ENCODE peak calls at places on chromosomes 13 and 19, in seven cellular contexts. One of them, this sample, is unnamed.

GRCh38 chr13:42780044-42780443 is 1.3 kb upstream of the FAM216B start:
- DNase-seq in fibroblast of pulmonary artery: no peak
- DNase-seq in breast epithelium: no peak
- DNase-seq in activated CD4-positive, alpha-beta T cell treated with anti-CD3 and anti-CD28 coated beads, Interleukin-2, amount 50 U/mL, for 1 hour: no peak
- DNase-seq in PC-3: no peak
- DNase-seq in activated CD8-positive, alpha-beta memory T cell treated with anti-CD3 and anti-CD28 coated beads for 24 hours: no peak
- DNase-seq in CD8-positive, alpha-beta T cell: no peak
- DNase-seq in this sample: no peak

GRCh38 chr13:72151241-72151640 is 284.2 kb upstream of the DACH1 start:
- DNase-seq in activated CD8-positive, alpha-beta memory T cell treated with anti-CD3 and anti-CD28 coated beads for 24 hours: no peak
- DNase-seq in PC-3: peak; percentile 24
- DNase-seq in fibroblast of pulmonary artery: peak; percentile 66
- DNase-seq in activated CD4-positive, alpha-beta T cell treated with anti-CD3 and anti-CD28 coated beads, Interleukin-2, amount 50 U/mL, for 1 hour: no peak
- DNase-seq in breast epithelium: no peak
- DNase-seq in CD8-positive, alpha-beta T cell: no peak
- DNase-seq in this sample: no peak

GRCh38 chr19:3095375-3096191 is 1.4 kb downstream of the GNA11 start:
- DNase-seq in breast epithelium: no peak
- DNase-seq in activated CD4-positive, alpha-beta T cell treated with anti-CD3 and anti-CD28 coated beads, Interleukin-2, amount 50 U/mL, for 1 hour: peak; percentile 74
- DNase-seq in fibroblast of pulmonary artery: no peak
- DNase-seq in PC-3: peak; percentile 19
- DNase-seq in activated CD8-positive, alpha-beta memory T cell treated with anti-CD3 and anti-CD28 coated beads for 24 hours: peak; percentile 67
- DNase-seq in CD8-positive, alpha-beta T cell: peak; percentile 55
- DNase-seq in this sample: no peak

GRCh38 chr13:23377603-23378002 is 55.9 kb downstream of the SACS start:
- DNase-seq in activated CD4-positive, alpha-beta T cell treated with anti-CD3 and anti-CD28 coated beads, Interleukin-2, amount 50 U/mL, for 1 hour: no peak
- DNase-seq in breast epithelium: no peak
- DNase-seq in fibroblast of pulmonary artery: no peak
- DNase-seq in CD8-positive, alpha-beta T cell: no peak
- DNase-seq in PC-3: no peak
- DNase-seq in activated CD8-positive, alpha-beta memory T cell treated with anti-CD3 and anti-CD28 coated beads for 24 hours: peak; percentile 61
- DNase-seq in this sample: no peak

GRCh38 chr13:27522847-27523246 is 72.5 kb upstream of the MTIF3 start:
- DNase-seq in activated CD4-positive, alpha-beta T cell treated with anti-CD3 and anti-CD28 coated beads, Interleukin-2, amount 50 U/mL, for 1 hour: no peak
- DNase-seq in breast epithelium: no peak
- DNase-seq in CD8-positive, alpha-beta T cell: no peak
- DNase-seq in PC-3: no peak
- DNase-seq in fibroblast of pulmonary artery: no peak
- DNase-seq in activated CD8-positive, alpha-beta memory T cell treated with anti-CD3 and anti-CD28 coated beads for 24 hours: no peak
- DNase-seq in this sample: no peak

GRCh38 chr19:32543107-32543900 is 37.7 kb upstream of the PDCD5 start:
- DNase-seq in breast epithelium: no peak
- DNase-seq in activated CD4-positive, alpha-beta T cell treated with anti-CD3 and anti-CD28 coated beads, Interleukin-2, amount 50 U/mL, for 1 hour: no peak
- DNase-seq in CD8-positive, alpha-beta T cell: no peak
- DNase-seq in activated CD8-positive, alpha-beta memory T cell treated with anti-CD3 and anti-CD28 coated beads for 24 hours: no peak
- DNase-seq in fibroblast of pulmonary artery: no peak
- DNase-seq in PC-3: peak; percentile 66
- DNase-seq in this sample: no peak

GRCh38 chr13:26051231-26052135 is at the start of gene SHISA2:
- DNase-seq in activated CD4-positive, alpha-beta T cell treated with anti-CD3 and anti-CD28 coated beads, Interleukin-2, amount 50 U/mL, for 1 hour: peak; percentile 11
- DNase-seq in breast epithelium: no peak
- DNase-seq in CD8-positive, alpha-beta T cell: no peak
- DNase-seq in activated CD8-positive, alpha-beta memory T cell treated with anti-CD3 and anti-CD28 coated beads for 24 hours: peak; percentile 83
- DNase-seq in fibroblast of pulmonary artery: peak; percentile 57
- DNase-seq in PC-3: peak; percentile 52
- DNase-seq in this sample: peak; percentile 82

GRCh38 chr13:60418954-60419353 is 21.9 kb downstream of the TDRD3 start:
- DNase-seq in PC-3: no peak
- DNase-seq in CD8-positive, alpha-beta T cell: no peak
- DNase-seq in fibroblast of pulmonary artery: no peak
- DNase-seq in breast epithelium: no peak
- DNase-seq in activated CD4-positive, alpha-beta T cell treated with anti-CD3 and anti-CD28 coated beads, Interleukin-2, amount 50 U/mL, for 1 hour: no peak
- DNase-seq in activated CD8-positive, alpha-beta memory T cell treated with anti-CD3 and anti-CD28 coated beads for 24 hours: no peak
- DNase-seq in this sample: no peak

GRCh38 chr13:80012281-80012680 is 328.6 kb downstream of the SPRY2 start:
- DNase-seq in fibroblast of pulmonary artery: peak; percentile 42
- DNase-seq in activated CD8-positive, alpha-beta memory T cell treated with anti-CD3 and anti-CD28 coated beads for 24 hours: no peak
- DNase-seq in breast epithelium: no peak
- DNase-seq in activated CD4-positive, alpha-beta T cell treated with anti-CD3 and anti-CD28 coated beads, Interleukin-2, amount 50 U/mL, for 1 hour: no peak
- DNase-seq in CD8-positive, alpha-beta T cell: no peak
- DNase-seq in PC-3: peak; percentile 26
- DNase-seq in this sample: no peak

GRCh38 chr19:14561832-14562351 is 10.0 kb downstream of the NDUFB7 start:
- DNase-seq in PC-3: no peak
- DNase-seq in activated CD4-positive, alpha-beta T cell treated with anti-CD3 and anti-CD28 coated beads, Interleukin-2, amount 50 U/mL, for 1 hour: no peak
- DNase-seq in activated CD8-positive, alpha-beta memory T cell treated with anti-CD3 and anti-CD28 coated beads for 24 hours: no peak
- DNase-seq in breast epithelium: no peak
- DNase-seq in CD8-positive, alpha-beta T cell: no peak
- DNase-seq in fibroblast of pulmonary artery: no peak
- DNase-seq in this sample: no peak

GRCh38 chr19:7894612-7895309 is 6.5 kb downstream of the LRRC8E start:
- DNase-seq in fibroblast of pulmonary artery: no peak
- DNase-seq in activated CD8-positive, alpha-beta memory T cell treated with anti-CD3 and anti-CD28 coated beads for 24 hours: no peak
- DNase-seq in CD8-positive, alpha-beta T cell: no peak
- DNase-seq in activated CD4-positive, alpha-beta T cell treated with anti-CD3 and anti-CD28 coated beads, Interleukin-2, amount 50 U/mL, for 1 hour: no peak
- DNase-seq in breast epithelium: peak; percentile 75
- DNase-seq in PC-3: peak; percentile 68
- DNase-seq in this sample: no peak

GRCh38 chr13:54536112-54536511 is 1507.5 kb downstream of the OLFM4 start:
- DNase-seq in activated CD4-positive, alpha-beta T cell treated with anti-CD3 and anti-CD28 coated beads, Interleukin-2, amount 50 U/mL, for 1 hour: no peak
- DNase-seq in breast epithelium: no peak
- DNase-seq in CD8-positive, alpha-beta T cell: no peak
- DNase-seq in fibroblast of pulmonary artery: no peak
- DNase-seq in activated CD8-positive, alpha-beta memory T cell treated with anti-CD3 and anti-CD28 coated beads for 24 hours: no peak
- DNase-seq in PC-3: peak; percentile 2
- DNase-seq in this sample: peak; percentile 66

GRCh38 chr19:14434157-14434501 is 1.0 kb downstream of the PKN1 start:
- DNase-seq in activated CD4-positive, alpha-beta T cell treated with anti-CD3 and anti-CD28 coated beads, Interleukin-2, amount 50 U/mL, for 1 hour: no peak
- DNase-seq in fibroblast of pulmonary artery: no peak
- DNase-seq in activated CD8-positive, alpha-beta memory T cell treated with anti-CD3 and anti-CD28 coated beads for 24 hours: no peak
- DNase-seq in PC-3: peak; percentile 29
- DNase-seq in breast epithelium: no peak
- DNase-seq in CD8-positive, alpha-beta T cell: no peak
- DNase-seq in this sample: peak; percentile 58

GRCh38 chr13:51158923-51159322 is 47.8 kb upstream of the C13orf42 start:
- DNase-seq in activated CD4-positive, alpha-beta T cell treated with anti-CD3 and anti-CD28 coated beads, Interleukin-2, amount 50 U/mL, for 1 hour: no peak
- DNase-seq in fibroblast of pulmonary artery: peak; percentile 16
- DNase-seq in breast epithelium: no peak
- DNase-seq in PC-3: no peak
- DNase-seq in activated CD8-positive, alpha-beta memory T cell treated with anti-CD3 and anti-CD28 coated beads for 24 hours: no peak
- DNase-seq in CD8-positive, alpha-beta T cell: no peak
- DNase-seq in this sample: no peak

GRCh38 chr19:6373096-6373812 is 660 bp downstream of the ALKBH7 start:
- DNase-seq in PC-3: peak; percentile 98
- DNase-seq in CD8-positive, alpha-beta T cell: peak; percentile 96
- DNase-seq in activated CD8-positive, alpha-beta memory T cell treated with anti-CD3 and anti-CD28 coated beads for 24 hours: peak; percentile 99
- DNase-seq in activated CD4-positive, alpha-beta T cell treated with anti-CD3 and anti-CD28 coated beads, Interleukin-2, amount 50 U/mL, for 1 hour: peak; percentile 99
- DNase-seq in fibroblast of pulmonary artery: peak; percentile 99
- DNase-seq in breast epithelium: peak; percentile 99
- DNase-seq in this sample: peak; percentile 96

GRCh38 chr19:47093841-47094240 is 19.7 kb downstream of the ZC3H4 start:
- DNase-seq in activated CD4-positive, alpha-beta T cell treated with anti-CD3 and anti-CD28 coated beads, Interleukin-2, amount 50 U/mL, for 1 hour: no peak
- DNase-seq in PC-3: no peak
- DNase-seq in fibroblast of pulmonary artery: no peak
- DNase-seq in CD8-positive, alpha-beta T cell: no peak
- DNase-seq in activated CD8-positive, alpha-beta memory T cell treated with anti-CD3 and anti-CD28 coated beads for 24 hours: peak; percentile 66
- DNase-seq in breast epithelium: no peak
- DNase-seq in this sample: no peak

GRCh38 chr13:33999830-34000605 is 182.1 kb downstream of the RFC3 start:
- DNase-seq in activated CD8-positive, alpha-beta memory T cell treated with anti-CD3 and anti-CD28 coated beads for 24 hours: no peak
- DNase-seq in PC-3: peak; percentile 77
- DNase-seq in breast epithelium: no peak
- DNase-seq in CD8-positive, alpha-beta T cell: no peak
- DNase-seq in activated CD4-positive, alpha-beta T cell treated with anti-CD3 and anti-CD28 coated beads, Interleukin-2, amount 50 U/mL, for 1 hour: no peak
- DNase-seq in fibroblast of pulmonary artery: no peak
- DNase-seq in this sample: no peak

GRCh38 chr13:98942997-98943396 is 34.9 kb downstream of the DOCK9 start:
- DNase-seq in fibroblast of pulmonary artery: no peak
- DNase-seq in CD8-positive, alpha-beta T cell: no peak
- DNase-seq in activated CD4-positive, alpha-beta T cell treated with anti-CD3 and anti-CD28 coated beads, Interleukin-2, amount 50 U/mL, for 1 hour: no peak
- DNase-seq in activated CD8-positive, alpha-beta memory T cell treated with anti-CD3 and anti-CD28 coated beads for 24 hours: no peak
- DNase-seq in PC-3: no peak
- DNase-seq in breast epithelium: no peak
- DNase-seq in this sample: no peak

GRCh38 chr19:35459414-35460082 is 11.5 kb downstream of the FFAR2 start:
- DNase-seq in CD8-positive, alpha-beta T cell: no peak
- DNase-seq in activated CD4-positive, alpha-beta T cell treated with anti-CD3 and anti-CD28 coated beads, Interleukin-2, amount 50 U/mL, for 1 hour: no peak
- DNase-seq in PC-3: no peak
- DNase-seq in breast epithelium: no peak
- DNase-seq in activated CD8-positive, alpha-beta memory T cell treated with anti-CD3 and anti-CD28 coated beads for 24 hours: no peak
- DNase-seq in fibroblast of pulmonary artery: peak; percentile 41
- DNase-seq in this sample: peak; percentile 82

GRCh38 chr19:49331616-49332055 is 3.6 kb upstream of the CD37 start:
- DNase-seq in breast epithelium: no peak
- DNase-seq in CD8-positive, alpha-beta T cell: no peak
- DNase-seq in activated CD4-positive, alpha-beta T cell treated with anti-CD3 and anti-CD28 coated beads, Interleukin-2, amount 50 U/mL, for 1 hour: peak; percentile 43
- DNase-seq in fibroblast of pulmonary artery: peak; percentile 60
- DNase-seq in activated CD8-positive, alpha-beta memory T cell treated with anti-CD3 and anti-CD28 coated beads for 24 hours: peak; percentile 68
- DNase-seq in PC-3: peak; percentile 55
- DNase-seq in this sample: peak; percentile 39

GRCh38 chr19:47675271-47675670 is 38.0 kb upstream of the EHD2 start:
- DNase-seq in activated CD8-positive, alpha-beta memory T cell treated with anti-CD3 and anti-CD28 coated beads for 24 hours: no peak
- DNase-seq in CD8-positive, alpha-beta T cell: no peak
- DNase-seq in PC-3: no peak
- DNase-seq in fibroblast of pulmonary artery: no peak
- DNase-seq in activated CD4-positive, alpha-beta T cell treated with anti-CD3 and anti-CD28 coated beads, Interleukin-2, amount 50 U/mL, for 1 hour: no peak
- DNase-seq in breast epithelium: no peak
- DNase-seq in this sample: no peak

GRCh38 chr13:85995788-85996418 is 196.7 kb upstream of the SLITRK6 start:
- DNase-seq in breast epithelium: no peak
- DNase-seq in CD8-positive, alpha-beta T cell: no peak
- DNase-seq in PC-3: no peak
- DNase-seq in fibroblast of pulmonary artery: no peak
- DNase-seq in activated CD8-positive, alpha-beta memory T cell treated with anti-CD3 and anti-CD28 coated beads for 24 hours: no peak
- DNase-seq in activated CD4-positive, alpha-beta T cell treated with anti-CD3 and anti-CD28 coated beads, Interleukin-2, amount 50 U/mL, for 1 hour: no peak
- DNase-seq in this sample: no peak

GRCh38 chr13:63438951-63439350 is 2023.3 kb upstream of the PCDH20 start:
- DNase-seq in activated CD4-positive, alpha-beta T cell treated with anti-CD3 and anti-CD28 coated beads, Interleukin-2, amount 50 U/mL, for 1 hour: no peak
- DNase-seq in activated CD8-positive, alpha-beta memory T cell treated with anti-CD3 and anti-CD28 coated beads for 24 hours: no peak
- DNase-seq in breast epithelium: no peak
- DNase-seq in fibroblast of pulmonary artery: no peak
- DNase-seq in PC-3: no peak
- DNase-seq in CD8-positive, alpha-beta T cell: no peak
- DNase-seq in this sample: no peak

GRCh38 chr19:35162471-35163326 is 8.2 kb downstream of the FXYD5 start:
- DNase-seq in fibroblast of pulmonary artery: no peak
- DNase-seq in PC-3: peak; percentile 87
- DNase-seq in activated CD4-positive, alpha-beta T cell treated with anti-CD3 and anti-CD28 coated beads, Interleukin-2, amount 50 U/mL, for 1 hour: no peak
- DNase-seq in CD8-positive, alpha-beta T cell: no peak
- DNase-seq in activated CD8-positive, alpha-beta memory T cell treated with anti-CD3 and anti-CD28 coated beads for 24 hours: no peak
- DNase-seq in breast epithelium: no peak
- DNase-seq in this sample: no peak

GRCh38 chr19:33373701-33374405 is at the start of gene CEBPG:
- DNase-seq in breast epithelium: no peak
- DNase-seq in PC-3: peak; percentile 35
- DNase-seq in activated CD8-positive, alpha-beta memory T cell treated with anti-CD3 and anti-CD28 coated beads for 24 hours: peak; percentile 85
- DNase-seq in fibroblast of pulmonary artery: peak; percentile 56
- DNase-seq in CD8-positive, alpha-beta T cell: peak; percentile 21
- DNase-seq in activated CD4-positive, alpha-beta T cell treated with anti-CD3 and anti-CD28 coated beads, Interleukin-2, amount 50 U/mL, for 1 hour: peak; percentile 51
- DNase-seq in this sample: peak; percentile 88

GRCh38 chr13:33761744-33762143 is 56.2 kb upstream of the RFC3 start:
- DNase-seq in activated CD8-positive, alpha-beta memory T cell treated with anti-CD3 and anti-CD28 coated beads for 24 hours: no peak
- DNase-seq in PC-3: peak; percentile 41
- DNase-seq in CD8-positive, alpha-beta T cell: no peak
- DNase-seq in breast epithelium: no peak
- DNase-seq in activated CD4-positive, alpha-beta T cell treated with anti-CD3 and anti-CD28 coated beads, Interleukin-2, amount 50 U/mL, for 1 hour: no peak
- DNase-seq in fibroblast of pulmonary artery: no peak
- DNase-seq in this sample: peak; percentile 79

GRCh38 chr19:28020631-28021315 is 1192.2 kb downstream of the UQCRFS1 start:
- DNase-seq in fibroblast of pulmonary artery: no peak
- DNase-seq in PC-3: no peak
- DNase-seq in activated CD8-positive, alpha-beta memory T cell treated with anti-CD3 and anti-CD28 coated beads for 24 hours: no peak
- DNase-seq in CD8-positive, alpha-beta T cell: no peak
- DNase-seq in activated CD4-positive, alpha-beta T cell treated with anti-CD3 and anti-CD28 coated beads, Interleukin-2, amount 50 U/mL, for 1 hour: no peak
- DNase-seq in breast epithelium: no peak
- DNase-seq in this sample: no peak

GRCh38 chr13:65553328-65553727 is 1676.8 kb downstream of the PCDH9 start:
- DNase-seq in activated CD4-positive, alpha-beta T cell treated with anti-CD3 and anti-CD28 coated beads, Interleukin-2, amount 50 U/mL, for 1 hour: no peak
- DNase-seq in activated CD8-positive, alpha-beta memory T cell treated with anti-CD3 and anti-CD28 coated beads for 24 hours: no peak
- DNase-seq in fibroblast of pulmonary artery: no peak
- DNase-seq in PC-3: no peak
- DNase-seq in breast epithelium: no peak
- DNase-seq in CD8-positive, alpha-beta T cell: no peak
- DNase-seq in this sample: no peak

GRCh38 chr19:10501971-10502523 is 1.1 kb downstream of the KEAP1 start:
- DNase-seq in activated CD4-positive, alpha-beta T cell treated with anti-CD3 and anti-CD28 coated beads, Interleukin-2, amount 50 U/mL, for 1 hour: peak; percentile 22
- DNase-seq in breast epithelium: peak; percentile 98
- DNase-seq in activated CD8-positive, alpha-beta memory T cell treated with anti-CD3 and anti-CD28 coated beads for 24 hours: peak; percentile 84
- DNase-seq in PC-3: peak; percentile 67
- DNase-seq in fibroblast of pulmonary artery: peak; percentile 45
- DNase-seq in CD8-positive, alpha-beta T cell: no peak
- DNase-seq in this sample: peak; percentile 75

GRCh38 chr13:110616103-110617101 is 1.1 kb downstream of the NAXD start:
- DNase-seq in activated CD4-positive, alpha-beta T cell treated with anti-CD3 and anti-CD28 coated beads, Interleukin-2, amount 50 U/mL, for 1 hour: peak; percentile 15
- DNase-seq in CD8-positive, alpha-beta T cell: no peak
- DNase-seq in fibroblast of pulmonary artery: peak; percentile 38
- DNase-seq in activated CD8-positive, alpha-beta memory T cell treated with anti-CD3 and anti-CD28 coated beads for 24 hours: peak; percentile 74
- DNase-seq in breast epithelium: peak; percentile 78
- DNase-seq in PC-3: peak; percentile 64
- DNase-seq in this sample: peak; percentile 37

GRCh38 chr19:28633223-28634030 is 579.5 kb downstream of the UQCRFS1 start:
- DNase-seq in breast epithelium: no peak
- DNase-seq in CD8-positive, alpha-beta T cell: no peak
- DNase-seq in activated CD8-positive, alpha-beta memory T cell treated with anti-CD3 and anti-CD28 coated beads for 24 hours: peak; percentile 73
- DNase-seq in fibroblast of pulmonary artery: peak; percentile 61
- DNase-seq in activated CD4-positive, alpha-beta T cell treated with anti-CD3 and anti-CD28 coated beads, Interleukin-2, amount 50 U/mL, for 1 hour: peak; percentile 24
- DNase-seq in PC-3: peak; percentile 3
- DNase-seq in this sample: peak; percentile 55

GRCh38 chr13:110415669-110416068 is 108.6 kb downstream of the COL4A2 start:
- DNase-seq in CD8-positive, alpha-beta T cell: no peak
- DNase-seq in fibroblast of pulmonary artery: no peak
- DNase-seq in activated CD4-positive, alpha-beta T cell treated with anti-CD3 and anti-CD28 coated beads, Interleukin-2, amount 50 U/mL, for 1 hour: no peak
- DNase-seq in activated CD8-positive, alpha-beta memory T cell treated with anti-CD3 and anti-CD28 coated beads for 24 hours: no peak
- DNase-seq in breast epithelium: no peak
- DNase-seq in PC-3: peak; percentile 38
- DNase-seq in this sample: peak; percentile 29

GRCh38 chr19:58095328-58095727 is 2.7 kb downstream of the ZSCAN18 start:
- DNase-seq in CD8-positive, alpha-beta T cell: no peak
- DNase-seq in fibroblast of pulmonary artery: no peak
- DNase-seq in activated CD8-positive, alpha-beta memory T cell treated with anti-CD3 and anti-CD28 coated beads for 24 hours: no peak
- DNase-seq in activated CD4-positive, alpha-beta T cell treated with anti-CD3 and anti-CD28 coated beads, Interleukin-2, amount 50 U/mL, for 1 hour: no peak
- DNase-seq in breast epithelium: no peak
- DNase-seq in PC-3: no peak
- DNase-seq in this sample: no peak

GRCh38 chr13:75432811-75433244 is 49.1 kb downstream of the TBC1D4 start:
- DNase-seq in breast epithelium: no peak
- DNase-seq in PC-3: peak; percentile 77
- DNase-seq in fibroblast of pulmonary artery: no peak
- DNase-seq in activated CD4-positive, alpha-beta T cell treated with anti-CD3 and anti-CD28 coated beads, Interleukin-2, amount 50 U/mL, for 1 hour: no peak
- DNase-seq in CD8-positive, alpha-beta T cell: no peak
- DNase-seq in activated CD8-positive, alpha-beta memory T cell treated with anti-CD3 and anti-CD28 coated beads for 24 hours: no peak
- DNase-seq in this sample: peak; percentile 81

GRCh38 chr13:22489771-22490170 is 691.0 kb upstream of the SGCG start:
- DNase-seq in CD8-positive, alpha-beta T cell: no peak
- DNase-seq in breast epithelium: no peak
- DNase-seq in PC-3: no peak
- DNase-seq in activated CD4-positive, alpha-beta T cell treated with anti-CD3 and anti-CD28 coated beads, Interleukin-2, amount 50 U/mL, for 1 hour: no peak
- DNase-seq in fibroblast of pulmonary artery: no peak
- DNase-seq in activated CD8-positive, alpha-beta memory T cell treated with anti-CD3 and anti-CD28 coated beads for 24 hours: no peak
- DNase-seq in this sample: no peak

GRCh38 chr13:41915096-41915495 is 45.8 kb downstream of the VWA8 start:
- DNase-seq in fibroblast of pulmonary artery: no peak
- DNase-seq in activated CD8-positive, alpha-beta memory T cell treated with anti-CD3 and anti-CD28 coated beads for 24 hours: no peak
- DNase-seq in breast epithelium: no peak
- DNase-seq in activated CD4-positive, alpha-beta T cell treated with anti-CD3 and anti-CD28 coated beads, Interleukin-2, amount 50 U/mL, for 1 hour: no peak
- DNase-seq in CD8-positive, alpha-beta T cell: no peak
- DNase-seq in PC-3: no peak
- DNase-seq in this sample: no peak

GRCh38 chr13:44758595-44759221 is 182.6 kb upstream of the TSC22D1 start:
- DNase-seq in fibroblast of pulmonary artery: peak; percentile 86
- DNase-seq in activated CD4-positive, alpha-beta T cell treated with anti-CD3 and anti-CD28 coated beads, Interleukin-2, amount 50 U/mL, for 1 hour: no peak
- DNase-seq in PC-3: peak; percentile 88
- DNase-seq in CD8-positive, alpha-beta T cell: no peak
- DNase-seq in breast epithelium: no peak
- DNase-seq in activated CD8-positive, alpha-beta memory T cell treated with anti-CD3 and anti-CD28 coated beads for 24 hours: no peak
- DNase-seq in this sample: peak; percentile 79

GRCh38 chr19:35013047-35013819 is 13.1 kb downstream of the GRAMD1A start:
- DNase-seq in activated CD4-positive, alpha-beta T cell treated with anti-CD3 and anti-CD28 coated beads, Interleukin-2, amount 50 U/mL, for 1 hour: peak; percentile 86
- DNase-seq in activated CD8-positive, alpha-beta memory T cell treated with anti-CD3 and anti-CD28 coated beads for 24 hours: peak; percentile 97
- DNase-seq in PC-3: peak; percentile 36
- DNase-seq in fibroblast of pulmonary artery: peak; percentile 79
- DNase-seq in CD8-positive, alpha-beta T cell: peak; percentile 80
- DNase-seq in breast epithelium: no peak
- DNase-seq in this sample: peak; percentile 72

This sample was measured in DMS53.